ENCODE peak calls at places on chromosomes 6 and 20, in ten cellular contexts. W is OCI-LY7, I is suprapubic skin, A is mesendoderm, K is lower lobe of right lung, X is left ventricle myocardium inferior, F is body of pancreas, Z is endothelial cell of umbilical vein, E is uterus, N is adipocyte. S is an unnamed sample. For H3K36me3, the result is how much of the 10 kb centered on the place peaks cover.

GRCh38 chr6:81693212-81693611 is 59.3 kb downstream of the TENT5A start:
- DNase-seq in I (no peak), F (no peak), Z (no peak), E (no peak), X (no peak), A (no peak), K (no peak), W (no peak), N (peak), S (no peak)

GRCh38 chr6:43059168-43060033 is at the start of the genes KLC4 and MRPL2:
- DNase-seq in I (peak), K (peak), F (peak), E (peak), W (peak), A (peak), Z (peak), X (peak), N (peak), S (peak)

GRCh38 chr20:40192083-40192482 is 497.0 kb downstream of the MAFB start:
- DNase-seq in Z (no peak), A (no peak), E (no peak), N (no peak), I (no peak), K (no peak), F (no peak), X (no peak), W (no peak), S (no peak)

GRCh38 chr20:21529863-21530262 is 16.0 kb upstream of the NKX2-2 start:
- DNase-seq in E (no peak), F (no peak), I (no peak), N (no peak), W (peak), Z (no peak), K (no peak), X (no peak), A (peak), S (no peak)

GRCh38 chr6:89323461-89324098 is 8.5 kb upstream of the GABRR2 start:
- DNase-seq in X (no peak), K (no peak), Z (peak), I (no peak), F (no peak), A (no peak), W (peak), E (no peak), N (no peak), S (no peak)

GRCh38 chr6:355373-355772 is 36.2 kb upstream of the IRF4 start:
- DNase-seq in E (no peak), X (no peak), W (no peak), F (no peak), A (no peak), I (no peak), N (no peak), K (no peak), Z (no peak), S (no peak)

GRCh38 chr6:31462026-31462963 is 35.6 kb upstream of the MICB start:
- DNase-seq in K (no peak), E (no peak), X (no peak), N (no peak), I (no peak), A (no peak), Z (peak), W (no peak), F (no peak), S (no peak)

GRCh38 chr6:55082021-55082420 is 92.3 kb upstream of the HCRTR2 start:
- DNase-seq in E (no peak), K (no peak), I (no peak), N (no peak), X (no peak), F (no peak), A (peak), W (no peak), Z (no peak), S (no peak)

GRCh38 chr6:33861722-33862121 is 57.9 kb upstream of the MLN start:
- DNase-seq in Z (no peak), I (no peak), X (no peak), F (no peak), K (no peak), A (no peak), N (no peak), W (no peak), E (no peak), S (no peak)

GRCh38 chr6:36826520-36827227 is 12.6 kb downstream of the CPNE5 start:
- DNase-seq in W (no peak), N (no peak), A (no peak), K (no peak), E (no peak), I (no peak), Z (no peak), F (no peak), X (no peak), S (no peak)

GRCh38 chr6:134123666-134124208 is 71.3 kb upstream of the SLC2A12 start:
- DNase-seq in W (peak), A (peak), N (peak), X (no peak), E (no peak), I (no peak), F (peak), Z (peak), K (no peak), S (no peak)

GRCh38 chr6:15606347-15606746 is 56.5 kb downstream of the DTNBP1 start:
- DNase-seq in I (no peak), W (no peak), N (no peak), A (no peak), Z (no peak), F (no peak), E (no peak), X (no peak), K (no peak), S (no peak)

GRCh38 chr6:83459663-83460062 is 28.8 kb upstream of the ME1 start:
- DNase-seq in I (no peak), N (no peak), K (no peak), Z (no peak), E (no peak), A (no peak), F (no peak), X (no peak), W (no peak), S (no peak)

GRCh38 chr6:75397806-75398465 is 95.7 kb downstream of the FILIP1 start:
- DNase-seq in A (no peak), Z (peak), F (no peak), W (no peak), K (no peak), X (no peak), N (no peak), I (no peak), E (no peak), S (no peak)

GRCh38 chr20:48801197-48801596 is 26.6 kb downstream of the PREX1 start:
- DNase-seq in N (no peak), F (no peak), A (no peak), Z (no peak), K (no peak), I (no peak), W (no peak), E (no peak), X (no peak), S (no peak)

DNA sequence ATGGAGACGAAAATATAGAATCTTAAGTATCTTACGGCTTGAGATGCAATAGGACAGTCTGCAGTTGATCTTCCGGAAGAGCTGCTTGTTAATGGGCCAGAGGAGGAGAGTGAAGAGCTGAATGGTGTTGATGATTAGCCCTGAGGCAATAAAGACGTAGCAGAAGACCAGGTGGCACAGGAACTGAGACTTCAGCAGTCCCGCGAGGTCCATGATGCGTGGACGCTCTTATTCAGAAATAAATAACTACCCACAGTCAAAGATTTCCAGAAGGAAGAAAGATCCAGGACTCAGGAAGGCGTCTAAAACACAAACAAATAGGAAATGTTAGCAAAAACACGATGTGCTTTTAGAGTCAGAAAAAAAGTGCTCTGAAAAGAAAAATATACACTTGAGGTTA is 41.9 kb downstream of the AGPAT4 start:
- DNase-seq in E (no peak), K (no peak), I (no peak), X (no peak), F (no peak), A (no peak), W (no peak), N (no peak), Z (no peak), S (no peak)
- H3K4me3 ChIP-seq in E (no peak), K (no peak), I (no peak), X (no peak), F (no peak), A (no peak), W (no peak), N (no peak), Z (no peak), S (no peak)

DNA sequence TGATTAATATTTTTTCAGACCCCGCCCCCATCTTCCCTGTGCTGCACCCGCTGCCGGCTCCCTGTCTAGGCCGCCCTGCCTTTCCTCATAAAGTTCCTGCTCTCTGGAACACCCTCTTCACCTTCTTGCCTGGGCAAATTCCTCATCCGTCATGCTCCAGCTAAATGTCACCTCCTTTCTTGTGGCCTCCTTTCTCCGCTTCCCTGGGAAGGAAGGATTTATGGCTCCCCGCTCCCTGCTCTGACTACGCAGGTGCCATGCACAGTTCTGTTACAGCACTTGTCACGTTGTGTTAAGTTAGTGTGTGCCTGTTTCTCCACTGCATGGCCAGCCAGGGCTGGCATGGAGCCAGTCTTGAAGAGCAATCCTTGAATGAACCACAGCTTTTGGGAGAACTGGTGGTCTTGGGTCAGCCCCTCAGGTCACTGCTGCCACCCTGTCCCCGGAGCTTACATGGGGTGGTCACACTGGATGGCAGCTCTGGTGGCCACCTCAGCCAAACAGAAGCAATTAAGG is 61.8 kb downstream of the CD40 start:
- DNase-seq in A (no peak), F (no peak), X (no peak), E (no peak), I (no peak), W (no peak), Z (no peak), N (no peak), K (no peak), S (no peak)
- H3K36me3 ChIP-seq in A (under half), F (under half), X (under half), E (under half), I (under half), W (under half), Z (under half), N (under half), K (under half), S (under half)

GRCh38 chr6:150720774-150721233 is 121.1 kb downstream of the PLEKHG1 start:
- DNase-seq in N (no peak), K (no peak), X (no peak), W (peak), I (no peak), Z (no peak), E (no peak), A (peak), F (no peak), S (peak)
- H3K4me3 ChIP-seq in N (no peak), K (no peak), X (no peak), W (peak), I (no peak), Z (no peak), E (no peak), A (no peak), F (no peak), S (no peak)

DNA sequence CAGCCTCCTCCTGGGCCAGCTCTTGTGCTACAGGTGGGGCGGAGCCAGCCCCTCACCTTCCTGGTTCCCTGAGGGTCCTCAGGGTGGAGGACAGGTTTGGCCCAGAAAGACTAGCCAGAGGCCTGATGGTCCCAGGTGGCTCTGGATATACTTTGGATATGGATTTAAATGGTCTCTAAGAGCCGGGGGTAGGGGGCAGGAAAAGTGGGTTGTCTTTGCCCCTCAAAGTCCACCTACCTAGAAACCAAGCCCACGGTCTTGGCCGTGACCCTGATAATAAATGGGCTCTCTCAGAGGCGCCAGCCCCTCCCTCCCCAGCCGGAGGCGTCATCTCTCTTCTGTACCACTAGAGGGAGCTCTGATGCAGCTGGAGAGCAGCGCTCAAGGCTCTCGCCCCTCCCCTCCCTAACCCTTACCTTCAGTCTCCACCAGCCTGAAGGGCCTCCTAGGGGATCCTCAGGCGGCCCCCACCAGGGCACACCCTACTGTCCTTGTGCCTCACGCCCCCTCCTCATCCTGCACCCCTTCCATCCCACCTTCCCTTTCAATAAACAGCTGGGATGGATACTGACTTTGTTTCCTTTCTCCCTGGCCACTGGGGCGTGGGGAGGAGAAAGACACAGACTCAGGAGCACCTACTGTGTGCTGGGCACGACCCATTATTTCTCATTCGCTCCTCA is 7.5 kb downstream of the NRSN2 start:
- DNase-seq in I (peak), E (peak), X (peak), W (peak), K (peak), A (peak), Z (peak), N (peak), F (peak), S (peak)
- H3K36me3 ChIP-seq in I (under half), E (under half), X (under half), W (under half), K (under half), A (under half), Z (under half), N (under half), F (under half), S (under half)

DNA sequence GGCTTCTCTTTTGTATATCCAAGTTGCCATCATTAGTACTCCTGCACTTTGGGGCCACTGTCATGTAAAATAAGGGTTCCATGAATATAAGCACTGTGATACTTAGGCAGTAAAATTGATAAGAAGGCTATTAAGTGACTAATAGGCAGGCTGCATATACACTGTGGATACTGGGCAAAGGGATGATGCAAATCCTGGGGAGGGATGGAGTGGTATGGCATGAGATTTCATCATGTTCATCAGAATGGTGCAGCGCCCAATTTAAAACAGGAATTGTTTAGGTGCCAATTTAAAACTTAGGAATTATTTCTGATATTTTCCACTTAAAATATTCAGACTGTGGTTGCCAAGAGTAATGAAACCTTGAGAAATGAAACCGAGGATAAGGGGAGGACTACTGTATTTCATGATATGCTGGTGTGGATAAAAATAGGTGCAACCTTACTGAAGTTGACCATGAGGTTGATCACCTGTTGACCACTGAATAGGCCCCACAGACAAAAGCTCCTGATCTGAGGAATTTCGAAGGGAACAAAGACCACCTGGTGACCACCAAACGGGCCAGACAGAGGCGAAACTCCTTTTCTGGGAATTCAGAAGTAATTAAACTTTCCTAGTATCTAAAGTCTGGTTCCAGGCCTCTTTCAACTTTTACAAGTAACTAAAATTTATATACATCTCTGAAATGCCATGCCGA is 4.9 kb upstream of the TRIM39 start:
- DNase-seq in I (no peak), W (no peak), K (no peak), E (no peak), Z (no peak), A (peak), F (no peak), X (no peak), N (no peak), S (no peak)
- H3K4me3 ChIP-seq in I (no peak), W (no peak), K (no peak), E (no peak), Z (no peak), A (no peak), F (no peak), X (no peak), N (no peak), S (no peak)

GRCh38 chr20:62321521-62321948 is 18.7 kb downstream of the ADRM1 start:
- DNase-seq in X (no peak), N (peak), W (peak), K (no peak), A (peak), F (no peak), I (no peak), E (no peak), Z (no peak), S (no peak)

GRCh38 chr20:62322428-62323073 is 19.8 kb downstream of the ADRM1 start:
- DNase-seq in E (no peak), F (no peak), N (no peak), X (no peak), W (no peak), I (no peak), K (no peak), A (no peak), Z (no peak), S (no peak)

GRCh38 chr20:62321978-62322377 is 19.2 kb downstream of the ADRM1 start:
- DNase-seq in X (no peak), I (no peak), N (no peak), W (no peak), Z (no peak), A (no peak), F (no peak), K (no peak), E (no peak), S (no peak)

GRCh38 chr20:62319346-62319909 is 16.6 kb downstream of the ADRM1 start:
- DNase-seq in X (no peak), F (no peak), A (no peak), N (no peak), W (no peak), I (no peak), E (no peak), K (no peak), Z (no peak), S (no peak)

GRCh38 chr20:62320581-62321354 is 18.0 kb downstream of the ADRM1 start:
- DNase-seq in K (no peak), X (no peak), Z (no peak), E (no peak), I (no peak), F (no peak), A (peak), W (peak), N (peak), S (no peak)
- H3K36me3 ChIP-seq in K (half or more), X (half or more), Z (under half), E (under half), I (half or more), F (under half), A (under half), W (half or more), N (under half), S (under half)

GRCh38 chr6:147941143-147941542 is 401.5 kb upstream of the SASH1 start:
- DNase-seq in E (no peak), Z (no peak), K (no peak), X (no peak), N (peak), A (peak), F (no peak), I (no peak), W (no peak), S (no peak)
- H3K4me3 ChIP-seq in E (no peak), Z (no peak), K (no peak), X (no peak), N (no peak), A (no peak), F (no peak), I (no peak), W (no peak), S (no peak)

DNA sequence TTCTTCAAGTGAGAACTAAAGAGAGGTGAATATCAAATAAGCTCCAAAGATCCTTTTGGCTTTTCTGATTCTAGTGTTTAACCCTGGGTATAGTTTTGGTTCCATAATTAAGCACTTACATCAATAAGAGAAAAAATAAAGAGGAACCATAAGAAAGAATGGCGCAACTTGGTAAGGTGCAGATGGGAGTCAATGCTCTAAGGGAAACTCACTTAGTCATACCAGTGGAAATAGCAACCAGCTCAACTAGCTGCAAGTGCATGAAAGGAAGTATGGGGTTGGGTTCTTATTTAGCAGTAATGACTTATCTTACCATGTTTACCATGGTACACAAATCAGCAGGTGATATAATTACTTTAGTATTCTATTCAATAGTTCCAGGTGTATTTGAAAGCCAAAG is 296.5 kb upstream of the RUNX2 start:
- DNase-seq in E (no peak), W (no peak), I (no peak), A (no peak), Z (no peak), F (peak), X (no peak), K (no peak), N (no peak), S (peak)
- H3K36me3 ChIP-seq in E (under half), W (under half), I (under half), A (under half), Z (under half), F (under half), X (under half), K (under half), N (under half), S (under half)